ENCODE peak calls at places on chromosomes 7 and 10, in six cellular contexts. Y is upper lobe of right lung, C is right atrium auricular region, Q is SK-N-SH, I is fibroblast of lung, D is MM.1S. V is an unnamed sample. For H3K36me3, the result is how much of the 10 kb centered on the place peaks cover.

GRCh38 chr10:52004342-52004949 is 305.1 kb upstream of the CSTF2T start:
- DNase-seq in Q (peak), D (peak), C (no peak), Y (no peak), I (peak), V (no peak)

GRCh38 chr10:4770766-4771553 is 55.0 kb upstream of the AKR1E2 start:
- DNase-seq in Y (no peak), I (peak), D (no peak), C (no peak), Q (peak), V (no peak)

GRCh38 chr7:33591481-33591880 is 313.9 kb upstream of the BMPER start:
- DNase-seq in C (no peak), I (no peak), Y (no peak), D (no peak), Q (no peak), V (no peak)

GRCh38 chr10:73655257-73655989 is 406 bp downstream of the SYNPO2L start:
- DNase-seq in Y (no peak), D (no peak), Q (no peak), C (no peak), I (no peak), V (no peak)

GRCh38 chr7:15801565-15801964 is 115.1 kb upstream of the MEOX2 start:
- DNase-seq in Y (no peak), C (no peak), I (peak), Q (no peak), D (no peak), V (no peak)

GRCh38 chr10:62818426-62819011 is 2.4 kb upstream of the EGR2 start:
- DNase-seq in C (no peak), Q (peak), I (peak), D (no peak), Y (peak), V (peak)

GRCh38 chr7:128311003-128311402 is 32.7 kb downstream of the RBM28 start:
- DNase-seq in D (no peak), I (no peak), Q (no peak), Y (no peak), C (no peak), V (no peak)

GRCh38 chr10:24806262-24806661 is 82.6 kb upstream of the ARHGAP21 start:
- DNase-seq in I (no peak), C (no peak), Q (no peak), Y (no peak), D (no peak), V (no peak)

GRCh38 chr7:1853619-1854520 is 183.8 kb downstream of the ELFN1 start:
- DNase-seq in Q (no peak), I (no peak), Y (peak), D (no peak), C (no peak), V (peak)

GRCh38 chr7:5053175-5053574 is 7.5 kb downstream of the RBAK start:
- DNase-seq in Q (no peak), C (no peak), D (no peak), I (no peak), Y (no peak), V (no peak)

GRCh38 chr7:127675716-127676115 is 23.7 kb downstream of the SND1 start:
- DNase-seq in D (no peak), Q (no peak), C (no peak), I (peak), Y (no peak), V (no peak)

GRCh38 chr7:10973942-10974716 is 457 bp downstream of the PHF14 start:
- DNase-seq in I (peak), Q (peak), D (no peak), C (no peak), Y (no peak), V (peak)

GRCh38 chr7:153404781-153405279 is 645.3 kb downstream of the ACTR3B start:
- DNase-seq in C (no peak), Y (no peak), I (no peak), Q (no peak), D (no peak), V (no peak)
- H3K27ac ChIP-seq in C (no peak), Y (no peak), I (no peak), Q (no peak), D (no peak), V (no peak)

GRCh38 chr10:124985162-124985561 is 43.2 kb downstream of the ZRANB1 start:
- DNase-seq in Y (no peak), Q (no peak), D (no peak), C (no peak), I (no peak), V (no peak)

GRCh38 chr10:124989526-124989925 is 47.6 kb downstream of the ZRANB1 start:
- DNase-seq in I (no peak), C (no peak), Y (no peak), D (no peak), Q (no peak), V (no peak)

GRCh38 chr10:124990671-124991625 is 49.0 kb downstream of the ZRANB1 start:
- DNase-seq in I (no peak), D (no peak), Q (no peak), C (no peak), Y (no peak), V (no peak)

GRCh38 chr10:124984376-124984775 is 42.5 kb downstream of the ZRANB1 start:
- DNase-seq in D (no peak), C (no peak), I (no peak), Q (no peak), Y (no peak), V (no peak)

GRCh38 chr10:124987788-124988187 is 45.9 kb downstream of the ZRANB1 start:
- DNase-seq in D (no peak), C (no peak), Q (no peak), I (no peak), Y (no peak), V (no peak)
- H3K36me3 ChIP-seq in D (under half), C (half or more), Q (half or more), I (under half), Y (half or more), V (half or more)

GRCh38 chr7:105478606-105479005 is 43.5 kb downstream of the PUS7 start:
- DNase-seq in I (no peak), D (no peak), C (no peak), Y (no peak), Q (no peak), V (no peak)

GRCh38 chr7:105477908-105478307 is 44.2 kb downstream of the PUS7 start:
- DNase-seq in D (no peak), I (no peak), C (no peak), Q (no peak), Y (no peak), V (no peak)

DNA sequence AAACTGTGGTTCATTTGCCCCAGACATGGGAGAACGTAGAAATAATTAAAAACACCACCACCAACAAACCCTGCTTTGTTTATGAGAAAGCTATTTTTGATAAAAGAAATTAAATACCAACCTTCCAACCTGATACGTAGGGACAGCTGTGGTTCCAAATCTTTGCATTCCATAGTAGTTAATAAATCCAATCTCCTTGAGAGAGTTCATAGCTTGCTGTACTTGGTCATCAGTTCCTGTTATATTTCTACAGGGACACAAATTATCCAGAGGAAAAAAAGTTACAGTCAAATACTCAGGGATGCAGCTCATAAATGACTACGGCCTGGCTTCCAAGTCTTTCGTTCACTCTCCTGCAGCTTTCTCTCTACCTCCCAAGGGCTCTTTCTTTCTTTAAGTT is 41.1 kb downstream of the PUS7 start:
- DNase-seq in D (no peak), C (no peak), I (peak), Q (no peak), Y (no peak), V (no peak)
- H3K27ac ChIP-seq in D (no peak), C (no peak), I (no peak), Q (no peak), Y (no peak), V (no peak)

GRCh38 chr10:128060341-128060851 is 65.8 kb downstream of the MKI67 start:
- DNase-seq in Q (no peak), I (no peak), Y (peak), C (no peak), D (no peak), V (no peak)
- H3K36me3 ChIP-seq in Q (under half), I (under half), Y (half or more), C (under half), D (under half), V (under half)

DNA sequence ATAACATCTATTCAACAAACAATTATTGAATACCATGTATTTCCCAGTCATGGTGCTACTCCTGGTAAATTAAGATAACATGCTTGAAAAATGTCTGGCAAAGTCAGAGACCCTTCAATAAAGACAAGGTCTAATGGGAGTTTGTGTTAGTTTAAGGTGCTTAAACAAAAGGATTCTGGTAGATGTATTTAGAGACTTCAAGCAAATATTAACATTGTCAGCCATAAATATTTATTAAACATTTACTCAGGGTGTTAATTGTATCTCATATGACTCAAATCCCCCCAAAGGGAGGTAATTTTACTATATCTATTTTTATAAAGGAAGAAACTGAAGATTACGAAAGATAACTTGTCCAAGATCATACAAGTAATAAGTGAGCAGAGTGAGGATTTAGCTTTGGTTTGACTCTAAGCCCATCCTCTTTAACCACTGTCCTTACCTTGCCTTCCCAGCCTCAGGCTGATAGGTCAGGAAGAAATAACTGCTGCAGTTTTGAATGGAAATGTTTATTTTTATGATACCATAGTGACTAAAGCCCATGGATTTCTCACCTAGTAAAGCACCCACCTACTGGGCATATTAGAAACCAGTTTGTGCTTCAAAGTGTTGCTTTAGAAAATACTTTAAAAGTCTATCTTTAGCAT is 215.4 kb downstream of the COBL start:
- DNase-seq in Q (no peak), I (no peak), C (no peak), D (no peak), Y (no peak), V (no peak)
- H3K27ac ChIP-seq in Q (no peak), I (no peak), C (no peak), D (no peak), Y (no peak), V (no peak)

DNA sequence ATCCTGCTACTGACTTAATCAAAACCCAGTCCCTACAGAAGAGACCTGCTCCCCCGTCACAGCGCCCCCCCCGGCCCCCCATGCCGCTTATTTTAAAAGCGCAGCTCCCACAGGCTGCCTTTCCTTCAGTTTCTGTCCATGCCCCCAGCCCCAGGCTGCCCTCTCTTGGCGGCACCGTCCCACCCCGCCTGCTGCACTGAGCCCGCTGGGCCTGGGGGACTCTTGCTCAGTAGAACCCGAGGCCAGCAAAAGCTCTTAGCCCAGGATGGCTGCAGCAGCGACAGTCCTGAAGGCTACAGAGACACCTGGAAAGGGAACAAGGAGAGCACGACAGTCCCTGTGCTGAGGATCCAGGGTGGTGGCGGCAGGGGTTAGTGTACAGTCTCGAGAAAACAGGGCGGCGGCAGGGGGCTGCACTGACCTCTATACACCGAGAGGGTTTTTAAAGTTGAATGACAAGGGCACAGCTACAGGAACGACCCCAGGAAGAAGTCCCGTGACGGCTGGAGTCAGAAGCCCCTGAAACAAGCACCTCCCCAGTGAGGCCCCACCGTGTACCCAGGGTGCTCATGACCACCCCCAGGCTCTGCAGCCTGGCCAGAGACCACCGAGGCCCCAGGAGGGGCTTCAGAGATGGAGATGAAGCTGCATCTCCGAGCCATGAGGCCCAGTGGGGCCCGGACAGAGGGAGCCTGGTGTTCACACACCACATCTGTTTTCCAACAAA is 54.4 kb downstream of the ZRANB1 start:
- DNase-seq in D (no peak), Y (no peak), C (peak), Q (no peak), I (no peak), V (peak)
- H3K36me3 ChIP-seq in D (under half), Y (half or more), C (half or more), Q (half or more), I (under half), V (half or more)

V was measured in endodermal cell.